ENCODE peak calls at places on chromosomes 13 and 19, in ten cellular contexts. O is BE2C, I is mucosa of descending colon, K is AG09309, J is AG04450, N is tibial artery, D is H1, G is uterus, A is esophagus squamous epithelium, F is neural progenitor cell. P is an unnamed sample.

GRCh38 chr13:111850458-111850857 is 216.5 kb upstream of the SOX1 start:
- DNase-seq in I (no peak), G (no peak), D (peak), J (no peak), A (no peak), N (no peak), O (no peak), F (no peak), K (no peak), P (no peak)

GRCh38 chr19:14072535-14073231 is at the start of gene MISP3:
- DNase-seq in G (no peak), I (peak), F (peak), K (no peak), O (peak), J (no peak), N (no peak), D (no peak), A (no peak), P (no peak)

GRCh38 chr19:343941-344624 is 513 bp downstream of the MIER2 start:
- DNase-seq in I (peak), G (no peak), K (no peak), N (no peak), F (peak), D (peak), J (no peak), A (no peak), O (peak), P (no peak)

GRCh38 chr13:79749556-79749955 is 268.6 kb downstream of the NDFIP2 start:
- DNase-seq in G (no peak), I (no peak), F (no peak), J (no peak), A (no peak), O (no peak), N (no peak), K (no peak), D (no peak), P (no peak)

GRCh38 chr13:38872693-38873092 is 117.9 kb downstream of the STOML3 start:
- DNase-seq in J (no peak), I (no peak), N (no peak), G (peak), K (no peak), O (peak), F (peak), D (peak), A (no peak), P (peak)

GRCh38 chr19:48292798-48293197 is 22.9 kb downstream of the ZNF114 start:
- DNase-seq in G (no peak), K (no peak), D (no peak), F (no peak), A (no peak), N (no peak), J (no peak), I (no peak), O (no peak), P (peak)

GRCh38 chr19:13825489-13826475 is 30.5 kb downstream of the ZSWIM4 start:
- DNase-seq in I (peak), G (no peak), F (peak), K (no peak), N (no peak), J (no peak), O (peak), A (no peak), D (peak), P (no peak)

GRCh38 chr13:110815471-110816204 is 99.2 kb downstream of the ANKRD10 start:
- DNase-seq in J (no peak), N (no peak), O (no peak), G (no peak), I (no peak), K (no peak), A (no peak), F (no peak), D (peak), P (no peak)

GRCh38 chr19:47157455-47158321 is 27.1 kb downstream of the SAE1 start:
- DNase-seq in D (peak), O (no peak), G (peak), F (peak), A (no peak), K (no peak), J (peak), N (peak), I (peak), P (peak)

GRCh38 chr19:39428309-39429112 is 7.2 kb downstream of the RPS16 start:
- DNase-seq in O (no peak), G (peak), A (no peak), J (peak), N (no peak), I (peak), D (peak), K (peak), F (peak), P (peak)

GRCh38 chr13:96229356-96229755 is 139.4 kb downstream of the HS6ST3 start:
- DNase-seq in F (peak), A (no peak), I (no peak), K (no peak), O (peak), J (no peak), G (no peak), N (no peak), D (no peak), P (peak)

GRCh38 chr13:37074703-37075102 is 15.2 kb upstream of the SUPT20H start:
- DNase-seq in K (no peak), D (no peak), F (peak), G (no peak), N (no peak), I (no peak), A (no peak), O (no peak), J (no peak), P (peak)

GRCh38 chr13:102000764-102001163 is 401.1 kb downstream of the FGF14 start:
- DNase-seq in N (no peak), K (no peak), F (no peak), O (no peak), D (no peak), I (no peak), A (no peak), J (no peak), G (no peak), P (no peak)

DNA sequence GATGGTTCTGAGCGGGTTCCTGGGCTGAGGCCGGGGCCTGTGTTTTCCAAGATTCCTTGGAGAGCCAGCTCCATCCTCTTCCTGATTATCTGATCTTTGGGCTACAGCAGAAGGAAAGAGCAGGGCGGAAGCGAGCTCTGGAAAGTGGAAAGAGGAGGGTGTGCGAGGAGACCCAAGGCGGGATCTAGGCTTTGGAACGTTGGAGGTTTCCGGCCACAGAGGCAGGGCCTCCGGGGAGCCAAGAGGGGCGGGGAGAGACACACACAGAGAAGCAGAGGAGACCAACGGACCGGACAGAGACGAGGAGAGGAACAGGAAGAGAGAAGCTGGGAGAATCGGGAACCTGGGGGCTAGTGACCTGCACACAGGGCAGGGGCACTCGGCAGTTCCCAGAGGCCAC is at the start of gene CLEC11A:
- DNase-seq in G (peak), A (no peak), J (peak), O (no peak), D (no peak), K (peak), F (no peak), I (peak), N (peak), P (peak)
- H3K4me3 ChIP-seq in G (peak), A (peak), J (peak), O (peak), D (peak), K (peak), F (peak), I (no peak), N (peak), P (peak)

DNA sequence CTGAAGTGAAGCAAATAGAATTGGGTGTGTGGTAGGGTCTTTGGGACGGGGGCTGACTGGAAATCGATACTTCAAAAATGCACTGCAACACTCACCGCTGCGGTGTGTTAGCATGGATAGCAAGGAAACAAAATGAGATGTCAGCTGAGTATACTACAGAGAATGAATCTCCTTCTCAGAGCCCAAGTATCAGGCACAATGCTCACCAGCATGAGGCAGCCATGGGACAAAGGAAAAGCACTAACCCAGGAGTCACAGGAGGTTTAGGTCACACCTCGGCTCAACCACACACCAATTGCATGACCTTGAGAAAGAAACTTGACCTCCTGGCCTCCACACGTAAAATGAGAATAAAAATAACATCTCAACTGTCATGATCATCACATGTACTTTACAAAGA is 74.0 kb downstream of the FAM216B start:
- DNase-seq in I (no peak), O (no peak), A (no peak), D (no peak), J (no peak), K (no peak), F (no peak), G (no peak), N (no peak), P (no peak)
- TF ChIP-seq CTCF in I (no peak), O (no peak), A (no peak), D (no peak), J (no peak), K (no peak), F (no peak), G (no peak), N (no peak), P (no peak)

GRCh38 chr19:7729211-7729610 is 2.7 kb downstream of the CLEC4G start:
- DNase-seq in A (no peak), I (no peak), O (no peak), N (no peak), J (no peak), F (no peak), G (no peak), K (no peak), D (peak), P (no peak)
- H3K4me3 ChIP-seq in A (no peak), I (no peak), O (no peak), N (no peak), J (no peak), F (no peak), G (no peak), K (no peak), D (peak), P (no peak)

DNA sequence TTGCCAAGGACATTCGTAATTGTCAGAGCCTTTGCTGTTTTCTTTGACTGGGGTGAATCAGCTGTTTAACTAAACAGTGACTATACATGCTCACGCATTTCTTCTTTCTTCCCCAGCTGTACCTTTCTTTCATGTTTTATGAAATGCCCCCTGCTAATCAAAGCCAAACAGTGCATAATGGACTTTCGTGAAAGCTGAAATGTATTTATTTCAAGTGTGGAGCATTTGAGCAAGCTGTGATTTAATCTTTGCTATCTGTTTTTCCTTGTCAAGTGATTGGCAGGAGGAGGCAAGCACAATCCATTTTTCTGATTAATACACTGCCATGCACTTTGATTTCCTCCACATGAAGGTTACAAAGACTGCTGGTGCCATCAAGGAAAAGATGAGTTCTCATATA is 831.7 kb upstream of the SPRY2 start:
- DNase-seq in F (no peak), G (no peak), K (no peak), I (no peak), J (no peak), A (no peak), N (no peak), O (no peak), D (no peak), P (no peak)
- TF ChIP-seq CTCF in F (no peak), G (no peak), K (no peak), I (no peak), J (no peak), A (no peak), N (no peak), O (no peak), D (no peak), P (no peak)

GRCh38 chr19:53958168-53958571 is 4.6 kb upstream of the CACNG8 start:
- DNase-seq in K (no peak), N (no peak), I (no peak), F (peak), D (peak), O (peak), J (no peak), G (no peak), A (no peak), P (no peak)

GRCh38 chr19:53960886-53961285 is 1.9 kb upstream of the CACNG8 start:
- DNase-seq in D (no peak), G (no peak), J (no peak), F (no peak), I (no peak), K (no peak), O (no peak), A (no peak), N (no peak), P (no peak)

GRCh38 chr19:53961523-53962345 is 1.0 kb upstream of the CACNG8 start:
- DNase-seq in O (no peak), G (no peak), K (no peak), N (no peak), D (no peak), A (no peak), J (no peak), F (peak), I (no peak), P (no peak)

GRCh38 chr19:53959176-53959757 is 3.5 kb upstream of the CACNG8 start:
- DNase-seq in N (no peak), F (peak), I (no peak), O (no peak), K (no peak), J (no peak), G (no peak), D (no peak), A (no peak), P (no peak)

DNA sequence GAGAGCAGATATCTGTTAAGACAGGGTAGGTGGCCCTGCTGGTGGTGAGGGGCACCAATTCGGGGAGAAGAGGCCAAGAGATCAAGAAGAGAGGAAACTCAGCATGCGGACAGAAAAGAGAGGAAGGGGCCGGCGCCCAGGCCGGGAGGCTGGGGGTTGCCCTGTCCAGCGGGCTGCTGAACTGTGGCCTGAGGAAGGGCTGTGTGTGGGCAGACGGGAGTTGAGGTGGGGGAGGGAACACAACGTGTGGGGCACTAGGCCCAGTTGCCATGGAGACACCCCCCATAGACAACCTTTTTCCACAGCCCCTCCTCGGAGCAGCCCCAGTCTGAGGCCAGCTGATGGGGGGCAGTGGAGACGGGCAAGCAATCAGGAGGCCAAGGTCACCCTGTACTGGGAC is 2.5 kb upstream of the CACNG8 start:
- DNase-seq in A (no peak), I (no peak), O (no peak), D (peak), K (no peak), N (no peak), F (peak), G (no peak), J (no peak), P (no peak)
- H3K4me3 ChIP-seq in A (no peak), I (no peak), O (no peak), D (peak), K (no peak), N (no peak), F (peak), G (no peak), J (peak), P (no peak)

DNA sequence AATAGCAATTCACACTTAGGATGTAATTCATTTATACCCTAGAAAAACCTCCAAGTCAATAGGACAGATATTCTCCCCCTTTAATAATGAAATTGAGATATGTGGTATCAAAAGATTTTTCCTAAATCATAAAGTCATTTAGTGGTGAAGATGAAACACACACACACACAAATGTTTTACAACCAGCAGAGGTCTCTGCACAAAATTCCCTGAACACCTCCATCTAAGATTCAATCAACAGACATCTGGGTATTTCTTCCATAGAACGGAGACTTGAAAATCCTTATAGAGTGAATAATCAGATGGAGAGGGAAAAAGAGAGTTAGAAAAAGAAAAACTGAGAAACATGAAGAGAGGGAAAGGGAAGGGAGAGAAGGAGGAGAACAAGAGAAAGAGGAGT is 52.8 kb downstream of the MYCBP2 start:
- DNase-seq in N (no peak), G (no peak), K (no peak), O (no peak), A (no peak), J (no peak), F (no peak), D (no peak), I (no peak), P (no peak)
- TF ChIP-seq CTCF in N (no peak), G (no peak), K (no peak), O (no peak), A (no peak), J (no peak), F (no peak), D (no peak), I (no peak), P (no peak)

GRCh38 chr13:32016119-32016518 is 15.5 kb upstream of the FRY start:
- DNase-seq in N (no peak), G (no peak), O (no peak), A (no peak), K (no peak), F (no peak), I (no peak), J (no peak), D (no peak), P (no peak)

GRCh38 chr13:32008518-32009175 is 22.9 kb upstream of the FRY start:
- DNase-seq in F (no peak), A (no peak), N (no peak), D (no peak), I (no peak), J (no peak), G (no peak), K (no peak), O (no peak), P (no peak)

GRCh38 chr13:32009362-32009761 is 22.2 kb upstream of the FRY start:
- DNase-seq in O (no peak), D (no peak), F (no peak), A (no peak), I (no peak), G (no peak), K (no peak), J (no peak), N (no peak), P (no peak)

GRCh38 chr13:32010137-32010536 is 21.4 kb upstream of the FRY start:
- DNase-seq in K (no peak), D (no peak), A (no peak), G (no peak), N (no peak), I (no peak), J (no peak), F (no peak), O (no peak), P (peak)

GRCh38 chr13:32011971-32012370 is 19.6 kb upstream of the FRY start:
- DNase-seq in I (no peak), A (no peak), K (no peak), F (no peak), D (no peak), G (no peak), O (no peak), N (no peak), J (no peak), P (no peak)
- H3K4me3 ChIP-seq in I (no peak), A (no peak), K (no peak), F (no peak), D (no peak), G (no peak), O (no peak), N (no peak), J (no peak), P (no peak)

DNA sequence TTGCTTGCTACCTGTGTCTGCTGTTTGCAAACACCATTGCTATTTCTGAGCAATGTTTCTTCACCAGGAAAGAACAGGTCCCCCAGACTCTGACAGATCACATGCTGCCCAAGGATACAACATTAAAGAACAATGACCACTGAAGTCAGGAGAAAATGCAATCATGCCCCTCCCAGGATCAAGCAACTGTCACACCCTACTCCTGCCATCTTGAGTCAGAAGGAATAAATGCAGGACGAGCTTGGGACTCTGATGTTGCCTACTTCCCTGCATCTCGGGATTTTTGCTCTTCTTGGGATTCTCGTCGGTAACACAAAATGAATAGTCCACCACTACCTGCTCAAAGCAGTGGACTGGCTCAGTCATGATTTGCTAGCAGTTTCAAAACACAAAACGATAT is 490.6 kb downstream of the COG6 start:
- DNase-seq in F (peak), I (no peak), N (no peak), O (no peak), K (no peak), D (peak), J (no peak), G (no peak), A (no peak), P (no peak)
- TF ChIP-seq CTCF in F (peak), I (no peak), N (no peak), O (no peak), K (no peak), D (peak), J (no peak), G (no peak), A (no peak), P (no peak)